ENCODE peak calls at places on chromosomes 3 and 15, in four cellular contexts. D is HepG2, M is K562, P is GM12878. L is an unnamed sample.
A peak's percentile ranks its signal among the peaks of the same experiment; 100 is the strongest.

GRCh38 chr15:58732620-58733363 is 16.7 kb downstream of the ADAM10 start:
- DNase-seq in D (no peak), P (no peak), M (no peak), L (no peak)

GRCh38 chr3:186825294-186825821 is 17.2 kb upstream of the ADIPOQ start:
- DNase-seq in P (no peak), D (no peak), M (peak; percentile 82), L (no peak)

GRCh38 chr3:15860014-15860934 is 62.5 kb upstream of the ANKRD28 start:
- DNase-seq in M (peak; percentile 68), P (no peak), D (peak; percentile 29), L (peak; percentile 66)

GRCh38 chr3:780505-780904 is 312.3 kb upstream of the CNTN6 start:
- DNase-seq in D (no peak), P (no peak), M (no peak), L (no peak)

GRCh38 chr3:180617049-180617448 is 15.1 kb downstream of the TTC14 start:
- DNase-seq in P (no peak), M (no peak), D (no peak), L (no peak)

GRCh38 chr3:42908675-42909074 is 2.7 kb downstream of the ZNF662 start:
- DNase-seq in P (no peak), D (no peak), M (no peak), L (no peak)

GRCh38 chr3:36944012-36944640 is 728 bp downstream of the TRANK1 start:
- DNase-seq in D (no peak), P (no peak), M (no peak), L (no peak)

GRCh38 chr15:70507772-70508351 is 255.5 kb downstream of the UACA start:
- DNase-seq in D (peak; percentile 70), M (no peak), P (no peak), L (no peak)

GRCh38 chr15:19987389-19988048 is 554.1 kb downstream of the GOLGA6L6 start:
- DNase-seq in P (no peak), M (peak; percentile 46), D (peak; percentile 15), L (peak; percentile 6)

GRCh38 chr3:34634939-34635338 is 836.5 kb downstream of the PDCD6IP start:
- DNase-seq in M (peak; percentile 9), P (no peak), D (no peak), L (no peak)

GRCh38 chr3:38960953-38961622 is 90.7 kb downstream of the SCN11A start:
- DNase-seq in P (peak; percentile 8), M (peak; percentile 76), D (peak; percentile 25), L (peak; percentile 73)

GRCh38 chr3:171317133-171317532 is 143.1 kb downstream of the TNIK start:
- DNase-seq in D (no peak), P (no peak), M (peak; percentile 78), L (no peak)

GRCh38 chr3:100857863-100858262 is 135.4 kb downstream of the ABI3BP start:
- DNase-seq in P (no peak), D (no peak), M (no peak), L (no peak)

GRCh38 chr15:82781349-82781748 is 24.5 kb downstream of the FSD2 start:
- DNase-seq in M (no peak), P (no peak), D (no peak), L (no peak)

GRCh38 chr15:82778755-82779154 is 27.1 kb downstream of the FSD2 start:
- DNase-seq in D (no peak), P (no peak), M (no peak), L (no peak)
- TF ChIP-seq FOXK2 in D (no peak), P (no peak), M (no peak), L (no peak)

DNA sequence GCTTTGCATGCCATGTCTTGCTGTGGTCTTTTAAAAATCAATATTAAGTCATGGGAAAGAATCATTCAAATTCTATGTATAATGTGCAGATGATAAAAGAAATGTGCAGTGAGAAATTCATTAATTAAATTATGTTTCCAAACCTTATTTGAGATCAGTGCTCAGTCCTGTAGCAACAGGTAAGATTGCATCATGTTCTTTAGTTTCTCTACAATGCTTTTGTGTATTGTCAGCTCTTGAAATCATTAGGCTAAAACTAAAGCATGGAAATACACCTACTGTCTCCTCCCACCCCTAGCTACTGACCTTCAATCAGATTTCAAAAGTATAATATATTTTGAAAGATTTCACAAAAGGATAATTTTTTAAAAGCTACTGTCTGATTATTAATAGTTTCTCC is 612.7 kb downstream of the ROBO2 start:
- DNase-seq in D (no peak), M (no peak), P (no peak), L (no peak)
- TF ChIP-seq FOXK2 in D (no peak), M (no peak), P (no peak), L (no peak)

DNA sequence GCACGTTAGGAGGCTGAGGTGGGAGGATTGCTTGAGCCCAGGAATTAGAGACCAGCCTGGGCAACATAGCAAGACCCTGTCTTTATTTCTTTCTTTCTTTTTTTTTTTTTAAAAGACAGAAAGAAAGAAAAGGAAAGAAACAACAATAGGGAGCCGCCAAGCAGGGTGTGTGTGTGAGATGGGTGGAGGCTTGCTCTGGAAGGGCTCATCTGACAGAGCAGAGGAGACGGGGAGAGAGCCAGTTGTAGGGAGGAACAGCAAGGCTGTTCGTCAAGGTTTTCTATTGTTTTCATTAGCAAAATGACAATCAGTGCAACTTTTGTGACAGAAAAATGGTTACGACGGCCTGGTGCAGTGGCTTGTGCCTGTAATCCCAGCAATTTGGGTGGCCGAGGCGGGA is 69.3 kb downstream of the CDC25A start:
- DNase-seq in M (no peak), P (no peak), D (no peak), L (no peak)
- TF ChIP-seq FOXK2 in M (no peak), P (no peak), D (no peak), L (no peak)

GRCh38 chr3:72520205-72520604 is 328.0 kb downstream of the SHQ1 start:
- DNase-seq in D (no peak), M (no peak), P (no peak), L (no peak)

GRCh38 chr3:72517804-72518442 is 330.3 kb downstream of the SHQ1 start:
- DNase-seq in D (no peak), P (no peak), M (no peak), L (no peak)

GRCh38 chr3:72517325-72517724 is 330.9 kb downstream of the SHQ1 start:
- DNase-seq in P (no peak), D (no peak), M (no peak), L (no peak)

GRCh38 chr3:72523409-72524172 is 324.7 kb downstream of the SHQ1 start:
- DNase-seq in P (peak; percentile 74), M (peak; percentile 55), D (no peak), L (no peak)

GRCh38 chr3:72520690-72521308 is 327.4 kb downstream of the SHQ1 start:
- DNase-seq in D (peak; percentile 53), P (no peak), M (no peak), L (no peak)
- TF ChIP-seq FOXK2 in D (no peak), P (no peak), M (no peak), L (no peak)

GRCh38 chr3:56783644-56784451 is 17.9 kb downstream of the ARHGEF3 start:
- DNase-seq in M (no peak), D (peak; percentile 77), P (peak; percentile 93), L (no peak)
- TF ChIP-seq FOXK2 in M (no peak), D (no peak), P (no peak), L (no peak)

L was measured in HEK293T.